ENCODE peak calls at places on chromosomes 7 and 10, in five cellular contexts. R, X, S, K and E are unnamed samples.

GRCh38 chr7:24820730-24821044 is 63.4 kb upstream of the GSDME start:
- DNase-seq in R (no peak), X (no peak), S (peak; percentile 61), K (no peak), E (no peak)

GRCh38 chr7:35993663-35994622 is 159.1 kb upstream of the EEPD1 start:
- DNase-seq in R (no peak), X (no peak), S (peak; percentile 30), K (no peak), E (peak; percentile 33)

GRCh38 chr7:29723599-29723998 is 82.7 kb upstream of the WIPF3 start:
- DNase-seq in R (no peak), X (no peak), S (no peak), K (no peak), E (peak; percentile 15)

GRCh38 chr7:106057204-106057961 is 54.7 kb downstream of the SYPL1 start:
- DNase-seq in R (no peak), X (no peak), S (no peak), K (no peak), E (no peak)

GRCh38 chr10:75203724-75204123 is 6.9 kb upstream of the VDAC2 start:
- DNase-seq in R (no peak), X (no peak), S (no peak), K (no peak), E (no peak)

GRCh38 chr7:8908889-8909288 is 475.5 kb downstream of the NXPH1 start:
- DNase-seq in R (no peak), X (no peak), S (no peak), K (no peak), E (no peak)

GRCh38 chr10:24483701-24484100 is 240.0 kb downstream of the ARHGAP21 start:
- DNase-seq in R (no peak), X (no peak), S (no peak), K (no peak), E (peak; percentile 28)

GRCh38 chr7:76020031-76020714 is 25.8 kb upstream of the TMEM120A start:
- DNase-seq in R (peak; percentile 34), X (peak; percentile 85), S (peak; percentile 69), K (peak; percentile 85), E (peak; percentile 54)

GRCh38 chr7:98771519-98772241 is 98.1 kb downstream of the TMEM130 start:
- DNase-seq in R (peak; percentile 35), X (no peak), S (peak; percentile 42), K (no peak), E (peak; percentile 78)

GRCh38 chr7:81430150-81430549 is 339.7 kb downstream of the HGF start:
- DNase-seq in R (no peak), X (no peak), S (no peak), K (no peak), E (no peak)

GRCh38 chr7:155562106-155562505 is 15.7 kb upstream of the CNPY1 start:
- DNase-seq in R (no peak), X (no peak), S (no peak), K (no peak), E (no peak)

GRCh38 chr7:108086962-108087361 is 43.2 kb downstream of the LAMB4 start:
- DNase-seq in R (no peak), X (peak; percentile 64), S (peak; percentile 66), K (no peak), E (peak; percentile 30)

GRCh38 chr7:151798851-151799428 is 78.0 kb downstream of the PRKAG2 start:
- DNase-seq in R (no peak), X (no peak), S (no peak), K (no peak), E (no peak)

GRCh38 chr7:7884855-7885254 is 83.7 kb upstream of the GLCCI1 start:
- DNase-seq in R (no peak), X (no peak), S (no peak), K (no peak), E (peak; percentile 56)

GRCh38 chr7:30612658-30613265 is 18.1 kb downstream of the GARS1 start:
- DNase-seq in R (no peak), X (no peak), S (no peak), K (no peak), E (peak; percentile 81)

GRCh38 chr7:122166708-122167107 is 22.7 kb upstream of the AASS start:
- DNase-seq in R (no peak), X (no peak), S (no peak), K (no peak), E (peak; percentile 62)

GRCh38 chr7:108164946-108165345 is 34.8 kb upstream of the LAMB4 start:
- DNase-seq in R (no peak), X (no peak), S (no peak), K (no peak), E (no peak)

GRCh38 chr10:103778358-103779139 is 76.8 kb downstream of the SH3PXD2A start:
- DNase-seq in R (no peak), X (no peak), S (no peak), K (no peak), E (no peak)

GRCh38 chr7:77426521-77427051 is 10.4 kb upstream of the GSAP start:
- DNase-seq in R (no peak), X (no peak), S (no peak), K (no peak), E (peak; percentile 63)

GRCh38 chr7:92723978-92724377 is 112.4 kb downstream of the CDK6 start:
- DNase-seq in R (no peak), X (no peak), S (no peak), K (no peak), E (no peak)

GRCh38 chr10:119705434-119705831 is 20.4 kb upstream of the INPP5F start:
- DNase-seq in R (peak; percentile 76), X (no peak), S (no peak), K (no peak), E (no peak)

GRCh38 chr10:97200616-97201015 is 14.9 kb upstream of the SLIT1 start:
- DNase-seq in R (peak; percentile 65), X (no peak), S (no peak), K (no peak), E (no peak)

GRCh38 chr10:71068811-71069411 is 143.5 kb upstream of the UNC5B start:
- DNase-seq in R (no peak), X (no peak), S (no peak), K (peak; percentile 63), E (peak; percentile 2)

GRCh38 chr10:86665868-86666267 is 2.4 kb upstream of the LDB3 start:
- DNase-seq in R (no peak), X (no peak), S (no peak), K (peak; percentile 74), E (no peak)

GRCh38 chr7:126778101-126778500 is 474.6 kb downstream of the GRM8 start:
- DNase-seq in R (no peak), X (no peak), S (no peak), K (no peak), E (no peak)
- TF ChIP-seq MXI1 in R (no peak), X (no peak), S (no peak), K (no peak), E (no peak)

GRCh38 chr7:41702635-41703371 is at the start of gene INHBA:
- DNase-seq in R (no peak), X (no peak), S (no peak), K (peak; percentile 21), E (peak; percentile 98)
- TF ChIP-seq MXI1 in R (no peak), X (no peak), S (no peak), K (no peak), E (peak; percentile 11)

DNA sequence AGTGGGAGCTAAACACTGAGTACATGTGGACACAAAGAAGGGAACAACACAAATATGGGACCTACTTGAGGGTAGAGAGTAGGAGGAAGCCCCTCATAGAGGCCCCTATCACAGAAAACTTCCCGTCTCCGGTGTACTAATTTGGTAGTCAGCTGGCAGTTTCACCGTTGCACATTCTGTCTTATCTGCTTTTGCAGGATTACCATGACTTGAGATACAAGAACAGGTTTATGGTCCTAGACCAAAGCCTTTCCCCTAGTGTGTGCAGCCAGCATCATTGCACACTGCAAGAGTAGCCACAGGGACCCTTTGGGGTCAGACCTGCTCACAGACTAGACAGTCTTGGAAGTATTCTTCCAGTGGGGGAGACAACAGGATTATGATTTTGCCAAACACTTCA is 5.9 kb upstream of the IFIT1B start:
- DNase-seq in R (no peak), X (no peak), S (no peak), K (no peak), E (no peak)
- TF ChIP-seq MXI1 in R (no peak), X (no peak), S (no peak), K (no peak), E (no peak)

GRCh38 chr10:44258019-44258418 is 126.9 kb downstream of the CXCL12 start:
- DNase-seq in R (no peak), X (no peak), S (no peak), K (no peak), E (no peak)

GRCh38 chr10:44260286-44260928 is 124.5 kb downstream of the CXCL12 start:
- DNase-seq in R (peak; percentile 46), X (no peak), S (no peak), K (peak; percentile 48), E (no peak)

GRCh38 chr10:44261296-44261695 is 123.6 kb downstream of the CXCL12 start:
- DNase-seq in R (no peak), X (no peak), S (no peak), K (peak; percentile 84), E (no peak)

GRCh38 chr10:44258460-44259089 is 126.3 kb downstream of the CXCL12 start:
- DNase-seq in R (no peak), X (no peak), S (no peak), K (no peak), E (no peak)

GRCh38 chr10:44259090-44259874 is 125.6 kb downstream of the CXCL12 start:
- DNase-seq in R (no peak), X (no peak), S (peak; percentile 99), K (no peak), E (no peak)
- TF ChIP-seq MXI1 in R (no peak), X (no peak), S (no peak), K (no peak), E (no peak)

DNA sequence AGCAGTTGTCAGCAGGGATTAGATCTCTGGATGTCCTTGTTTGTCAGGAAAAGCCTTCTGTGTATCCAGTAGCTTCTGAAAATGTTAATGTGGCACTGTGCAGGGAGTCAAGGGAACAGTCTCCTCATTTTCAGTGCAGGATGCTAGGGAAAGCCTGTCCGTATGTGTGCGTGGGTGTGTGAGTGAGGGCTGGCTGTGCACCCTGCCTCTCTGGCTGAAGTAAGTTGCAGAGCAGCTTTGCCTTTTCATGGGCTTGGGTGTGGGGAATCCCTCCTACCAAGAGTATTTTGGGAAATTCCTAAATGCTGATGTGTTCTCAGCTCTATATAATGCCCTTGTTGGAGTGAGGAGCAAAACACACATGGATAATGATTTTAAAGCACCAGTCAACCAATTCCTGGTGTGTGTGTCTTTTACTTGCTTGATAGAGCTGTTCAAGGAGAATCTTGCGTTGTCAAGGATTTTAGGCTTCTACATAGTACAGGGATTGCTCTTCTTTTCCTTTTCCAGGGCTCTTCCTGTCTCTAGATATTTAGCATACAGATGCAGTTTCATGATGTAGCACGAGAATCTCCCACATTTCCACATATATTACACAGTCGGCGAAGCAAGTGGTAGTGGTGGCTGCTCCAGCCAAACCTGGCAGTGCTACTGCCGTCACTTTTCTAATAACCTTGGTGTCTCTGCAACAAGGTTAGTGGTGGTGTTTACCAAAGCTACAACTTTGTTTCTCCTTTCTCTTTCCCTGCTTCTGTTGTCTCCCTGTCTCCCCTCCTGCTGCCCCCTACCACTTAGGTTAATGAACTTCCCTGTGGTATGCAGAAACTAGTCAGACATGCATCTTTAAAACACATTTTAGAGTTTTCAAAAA is 92.8 kb downstream of the MCU start:
- DNase-seq in R (no peak), X (no peak), S (no peak), K (no peak), E (peak; percentile 92)
- TF ChIP-seq MXI1 in R (no peak), X (no peak), S (no peak), K (no peak), E (no peak)